ENCODE peak calls at places on chromosome 6, in seven cellular contexts. One of them, this sample, is unnamed.

GRCh38 chr6:62623851-62624532 is 338.0 kb upstream of the KHDRBS2 start:
- DNase-seq in transverse colon: no peak
- DNase-seq in body of pancreas: no peak
- DNase-seq in K562: no peak
- DNase-seq in IMR-90: no peak
- DNase-seq in stomach: no peak
- DNase-seq in H1: no peak
- DNase-seq in this sample: no peak

GRCh38 chr6:21604081-21604480 is 10.5 kb downstream of the SOX4 start:
- DNase-seq in transverse colon: no peak
- DNase-seq in body of pancreas: no peak
- DNase-seq in K562: no peak
- DNase-seq in IMR-90: no peak
- DNase-seq in stomach: no peak
- DNase-seq in H1: no peak
- DNase-seq in this sample: no peak

GRCh38 chr6:37502703-37503485 is 3.2 kb upstream of the CCDC167 start:
- DNase-seq in transverse colon: no peak
- DNase-seq in body of pancreas: no peak
- DNase-seq in K562: no peak
- DNase-seq in IMR-90: no peak
- DNase-seq in stomach: no peak
- DNase-seq in H1: no peak
- DNase-seq in this sample: peak

GRCh38 chr6:3355358-3356055 is 96.8 kb downstream of the PSMG4 start:
- DNase-seq in transverse colon: peak
- DNase-seq in body of pancreas: no peak
- DNase-seq in K562: peak
- DNase-seq in IMR-90: no peak
- DNase-seq in stomach: no peak
- DNase-seq in H1: no peak
- DNase-seq in this sample: peak

GRCh38 chr6:88881451-88881850 is 82.0 kb downstream of the RNGTT start:
- DNase-seq in transverse colon: no peak
- DNase-seq in body of pancreas: no peak
- DNase-seq in K562: no peak
- DNase-seq in IMR-90: no peak
- DNase-seq in stomach: no peak
- DNase-seq in H1: no peak
- DNase-seq in this sample: no peak

GRCh38 chr6:154302111-154302752 is 54.4 kb downstream of the IPCEF1 start:
- DNase-seq in transverse colon: peak
- DNase-seq in body of pancreas: no peak
- DNase-seq in K562: peak
- DNase-seq in IMR-90: peak
- DNase-seq in stomach: no peak
- DNase-seq in H1: no peak
- DNase-seq in this sample: peak

GRCh38 chr6:170221753-170222400 is 69.0 kb downstream of the DLL1 start:
- DNase-seq in transverse colon: peak
- DNase-seq in body of pancreas: no peak
- DNase-seq in K562: no peak
- DNase-seq in IMR-90: no peak
- DNase-seq in stomach: peak
- DNase-seq in H1: no peak
- DNase-seq in this sample: peak

GRCh38 chr6:104118274-104118673 is 741.4 kb downstream of the HACE1 start:
- DNase-seq in transverse colon: no peak
- DNase-seq in body of pancreas: no peak
- DNase-seq in K562: no peak
- DNase-seq in IMR-90: no peak
- DNase-seq in stomach: no peak
- DNase-seq in H1: no peak
- DNase-seq in this sample: no peak

DNA sequence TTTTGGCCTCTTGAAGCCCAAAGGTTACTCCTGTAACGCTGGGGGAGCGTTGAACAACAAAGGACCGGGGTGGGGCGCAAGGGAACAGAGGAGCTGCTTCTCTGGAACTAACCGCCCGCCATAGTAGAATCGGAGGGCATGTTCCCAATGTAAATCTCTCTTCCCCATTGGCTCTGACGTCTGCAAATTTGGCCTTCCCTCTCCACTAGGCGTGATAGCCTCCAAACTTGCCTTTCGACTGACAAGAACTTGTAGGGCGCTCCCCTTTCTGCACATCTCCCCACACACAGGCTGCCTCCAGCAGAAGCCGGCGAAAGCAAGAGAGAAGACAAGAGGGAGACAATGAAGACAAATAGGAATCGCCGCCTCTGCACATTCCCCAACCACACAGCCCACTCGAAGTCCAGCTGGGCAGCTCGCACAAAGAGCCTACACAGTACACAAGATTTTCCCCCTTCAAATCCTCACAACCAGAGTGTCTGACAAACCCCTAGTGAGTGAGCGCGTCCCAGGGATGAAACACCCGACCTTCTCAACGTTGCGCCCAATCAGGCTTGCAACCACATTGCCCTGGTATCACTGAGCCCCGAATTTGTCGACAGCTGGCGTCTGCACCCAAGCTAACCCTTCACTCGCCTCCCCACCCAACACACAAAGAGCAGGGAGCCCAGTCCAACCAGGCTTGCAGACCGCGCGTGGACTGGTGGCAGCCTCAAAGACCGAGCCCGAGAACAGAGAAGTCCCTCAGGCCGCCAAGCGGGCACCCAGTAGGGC is 1.5 kb upstream of the COL12A1 start:
- DNase-seq in transverse colon: no peak
- DNase-seq in body of pancreas: no peak
- DNase-seq in K562: no peak
- DNase-seq in IMR-90: peak
- DNase-seq in stomach: no peak
- DNase-seq in H1: peak
- DNase-seq in this sample: no peak
- H3K27ac ChIP-seq in transverse colon: peak
- H3K27ac ChIP-seq in body of pancreas: no peak
- H3K27ac ChIP-seq in K562: no peak
- H3K27ac ChIP-seq in IMR-90: peak
- H3K27ac ChIP-seq in stomach: peak
- H3K27ac ChIP-seq in H1: no peak
- H3K27ac ChIP-seq in this sample: peak

GRCh38 chr6:34289137-34289536 is 40.3 kb upstream of the SMIM29 start:
- DNase-seq in transverse colon: no peak
- DNase-seq in body of pancreas: no peak
- DNase-seq in K562: no peak
- DNase-seq in IMR-90: no peak
- DNase-seq in stomach: no peak
- DNase-seq in H1: no peak
- DNase-seq in this sample: no peak

GRCh38 chr6:34288581-34288980 is 39.8 kb upstream of the SMIM29 start:
- DNase-seq in transverse colon: no peak
- DNase-seq in body of pancreas: no peak
- DNase-seq in K562: no peak
- DNase-seq in IMR-90: no peak
- DNase-seq in stomach: no peak
- DNase-seq in H1: no peak
- DNase-seq in this sample: no peak

GRCh38 chr6:34281702-34282334 is 33.0 kb upstream of the SMIM29 start:
- DNase-seq in transverse colon: no peak
- DNase-seq in body of pancreas: no peak
- DNase-seq in K562: peak
- DNase-seq in IMR-90: no peak
- DNase-seq in stomach: no peak
- DNase-seq in H1: no peak
- DNase-seq in this sample: no peak

GRCh38 chr6:34285571-34285970 is 36.8 kb upstream of the SMIM29 start:
- DNase-seq in transverse colon: no peak
- DNase-seq in body of pancreas: no peak
- DNase-seq in K562: no peak
- DNase-seq in IMR-90: no peak
- DNase-seq in stomach: no peak
- DNase-seq in H1: no peak
- DNase-seq in this sample: no peak

DNA sequence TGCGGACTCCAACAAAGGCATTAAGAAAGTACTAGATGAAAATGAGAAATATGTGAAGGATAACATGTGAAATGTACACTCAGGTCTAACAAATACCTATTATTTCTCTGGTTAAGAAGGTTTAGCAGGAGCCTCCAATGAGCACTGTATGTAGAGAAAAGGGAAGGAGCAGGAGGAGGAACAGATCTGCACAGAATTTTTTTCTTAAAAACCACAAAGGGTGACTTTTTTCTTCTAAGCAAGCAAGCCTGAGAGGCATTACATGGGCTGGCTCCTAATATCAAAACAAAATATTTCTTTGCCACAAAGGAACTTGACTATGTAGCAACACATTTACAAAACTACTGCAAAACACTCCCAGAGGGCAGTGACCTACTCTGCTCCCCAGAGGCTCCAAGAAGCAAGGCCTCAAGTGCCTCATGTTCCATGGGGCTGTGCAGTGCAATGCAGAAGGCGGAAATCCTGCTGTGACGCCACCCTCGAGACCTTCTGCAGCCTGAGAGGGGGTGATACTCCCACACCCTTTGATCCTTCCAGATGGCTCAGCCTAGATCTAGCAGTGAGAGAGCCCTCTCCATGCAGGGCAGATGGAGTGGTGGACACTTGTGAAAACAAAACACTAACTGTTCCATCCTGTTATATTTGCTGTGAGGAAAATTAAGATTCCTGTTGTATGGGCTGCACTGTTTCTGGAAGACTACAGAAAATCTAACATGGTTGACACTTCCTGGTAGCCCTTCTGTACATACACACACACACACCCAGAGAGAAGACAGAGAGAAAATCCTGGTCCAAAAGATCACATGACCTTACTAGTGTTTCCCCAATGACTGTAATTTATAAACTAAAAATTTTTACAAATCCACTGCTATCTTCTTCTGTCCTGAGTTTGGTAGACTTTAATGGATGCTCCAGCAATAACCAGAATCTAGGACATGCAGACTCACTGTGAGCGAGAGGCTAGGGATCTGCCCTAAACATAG is 36.0 kb upstream of the SMIM29 start:
- DNase-seq in transverse colon: peak
- DNase-seq in body of pancreas: peak
- DNase-seq in K562: peak
- DNase-seq in IMR-90: peak
- DNase-seq in stomach: peak
- DNase-seq in H1: no peak
- DNase-seq in this sample: peak
- TF ChIP-seq POLR2A in transverse colon: no peak
- TF ChIP-seq POLR2A in body of pancreas: no peak
- TF ChIP-seq POLR2A in K562: peak
- TF ChIP-seq POLR2A in IMR-90: no peak
- TF ChIP-seq POLR2A in stomach: no peak
- TF ChIP-seq POLR2A in H1: no peak
- TF ChIP-seq POLR2A in this sample: no peak

GRCh38 chr6:115969930-115970273 is 90.8 kb downstream of the FRK start:
- DNase-seq in transverse colon: no peak
- DNase-seq in body of pancreas: no peak
- DNase-seq in K562: no peak
- DNase-seq in IMR-90: peak
- DNase-seq in stomach: no peak
- DNase-seq in H1: no peak
- DNase-seq in this sample: no peak

GRCh38 chr6:115971785-115972184 is 88.9 kb downstream of the FRK start:
- DNase-seq in transverse colon: no peak
- DNase-seq in body of pancreas: no peak
- DNase-seq in K562: no peak
- DNase-seq in IMR-90: no peak
- DNase-seq in stomach: no peak
- DNase-seq in H1: no peak
- DNase-seq in this sample: no peak

GRCh38 chr6:115972679-115973078 is 88.0 kb downstream of the FRK start:
- DNase-seq in transverse colon: no peak
- DNase-seq in body of pancreas: no peak
- DNase-seq in K562: no peak
- DNase-seq in IMR-90: no peak
- DNase-seq in stomach: no peak
- DNase-seq in H1: no peak
- DNase-seq in this sample: no peak

DNA sequence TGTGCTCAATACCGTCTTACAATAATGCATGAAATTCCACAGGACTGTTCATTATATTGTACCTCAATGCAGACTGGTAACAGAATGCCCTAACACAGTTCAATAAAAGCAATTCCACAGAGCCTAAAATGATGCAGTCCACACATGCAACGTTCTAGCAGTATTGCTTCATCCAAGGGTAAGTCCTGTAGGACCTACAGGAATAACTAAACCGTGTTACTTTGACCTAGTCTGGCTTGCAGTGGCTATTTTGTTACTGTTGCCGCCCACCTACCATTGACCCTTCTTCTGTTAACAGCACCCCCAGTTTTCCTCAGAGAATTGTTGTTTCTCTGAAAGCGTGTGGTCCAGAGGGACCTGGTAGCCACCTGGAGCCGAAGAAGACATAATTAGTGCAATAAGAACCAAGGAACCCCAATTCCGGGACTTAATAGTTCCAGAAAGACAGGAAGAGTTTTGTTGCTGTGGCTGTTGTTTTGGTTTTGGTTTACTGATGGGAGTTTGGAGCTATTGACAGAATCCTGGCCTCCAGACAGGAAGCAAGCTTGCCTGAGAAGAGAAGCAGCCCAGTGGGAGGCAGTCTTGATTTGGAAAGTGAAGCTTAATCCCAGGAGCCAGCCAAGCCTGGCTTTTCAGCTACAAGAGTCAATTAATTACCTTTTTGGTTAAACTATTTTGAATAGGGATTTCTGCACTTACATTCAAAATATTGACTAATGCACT is 91.3 kb downstream of the FRK start:
- DNase-seq in transverse colon: no peak
- DNase-seq in body of pancreas: no peak
- DNase-seq in K562: no peak
- DNase-seq in IMR-90: no peak
- DNase-seq in stomach: no peak
- DNase-seq in H1: no peak
- DNase-seq in this sample: no peak
- H3K4me3 ChIP-seq in transverse colon: no peak
- H3K4me3 ChIP-seq in body of pancreas: no peak
- H3K4me3 ChIP-seq in K562: no peak
- H3K4me3 ChIP-seq in IMR-90: no peak
- H3K4me3 ChIP-seq in stomach: no peak
- H3K4me3 ChIP-seq in H1: no peak
- H3K4me3 ChIP-seq in this sample: no peak

DNA sequence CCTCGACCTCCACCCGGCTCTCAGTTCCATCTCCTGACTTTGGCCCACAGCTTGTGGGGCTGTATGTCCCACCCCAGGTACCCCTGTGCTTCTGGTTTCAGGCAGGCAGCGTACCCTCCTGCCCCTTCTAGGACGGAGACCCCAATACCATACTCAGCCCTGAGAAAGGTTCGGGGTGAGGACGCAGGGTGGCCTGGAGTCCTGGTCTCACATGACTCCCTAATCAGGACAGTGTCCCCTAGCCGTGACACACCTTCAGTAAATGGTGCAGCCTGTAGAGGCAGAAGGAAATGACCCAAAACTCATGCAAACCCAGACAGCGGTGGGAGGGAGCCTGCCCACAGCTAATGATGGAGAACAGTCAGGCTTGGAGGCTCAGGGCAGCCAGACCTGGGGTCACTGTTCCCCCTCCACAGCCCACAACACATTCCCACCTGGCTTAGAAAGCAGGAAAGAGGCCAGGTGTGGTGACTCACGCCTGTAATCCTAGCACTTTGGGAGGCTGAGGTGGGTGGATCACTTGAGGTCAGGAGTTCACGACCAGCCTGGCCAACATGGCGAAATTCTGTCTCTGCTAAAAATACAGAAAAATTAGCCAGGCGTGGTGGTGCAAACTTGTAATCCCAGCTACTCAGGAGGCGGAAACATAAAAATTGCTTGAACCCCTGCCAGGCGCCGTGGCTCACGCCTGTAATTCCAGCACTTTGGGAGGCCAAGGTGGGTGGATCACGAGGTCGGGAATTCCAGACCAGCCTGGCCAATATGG is 8.8 kb upstream of the HMGA1 start:
- DNase-seq in transverse colon: no peak
- DNase-seq in body of pancreas: no peak
- DNase-seq in K562: no peak
- DNase-seq in IMR-90: no peak
- DNase-seq in stomach: no peak
- DNase-seq in H1: no peak
- DNase-seq in this sample: no peak
- H3K27ac ChIP-seq in transverse colon: no peak
- H3K27ac ChIP-seq in body of pancreas: no peak
- H3K27ac ChIP-seq in K562: peak
- H3K27ac ChIP-seq in IMR-90: no peak
- H3K27ac ChIP-seq in stomach: no peak
- H3K27ac ChIP-seq in H1: peak
- H3K27ac ChIP-seq in this sample: no peak